ENCODE peak calls at places on chromosomes 12 and 14, in six cellular contexts. One of them, this sample, is unnamed. For H3K27me3, the result is how much of the 10 kb centered on the place peaks cover.

GRCh38 chr12:80142640-80143039 is 43.3 kb downstream of the OTOGL start:
- DNase-seq in fibroblast of lung: no peak
- DNase-seq in trophoblast cell: no peak
- DNase-seq in mesenchymal stem cell: no peak
- DNase-seq in HCT116: no peak
- DNase-seq in neuronal stem cell: no peak
- DNase-seq in this sample: no peak

GRCh38 chr12:107610030-107610859 is 75.4 kb upstream of the PWP1 start:
- DNase-seq in fibroblast of lung: peak
- DNase-seq in trophoblast cell: peak
- DNase-seq in mesenchymal stem cell: peak
- DNase-seq in HCT116: no peak
- DNase-seq in neuronal stem cell: peak
- DNase-seq in this sample: no peak

GRCh38 chr12:120962487-120963054 is 15.8 kb upstream of the HNF1A start:
- DNase-seq in fibroblast of lung: no peak
- DNase-seq in trophoblast cell: no peak
- DNase-seq in mesenchymal stem cell: no peak
- DNase-seq in HCT116: no peak
- DNase-seq in neuronal stem cell: no peak
- DNase-seq in this sample: peak

GRCh38 chr12:98373019-98373554 is 142.3 kb upstream of the TMPO start:
- DNase-seq in fibroblast of lung: peak
- DNase-seq in trophoblast cell: peak
- DNase-seq in mesenchymal stem cell: peak
- DNase-seq in HCT116: peak
- DNase-seq in neuronal stem cell: peak
- DNase-seq in this sample: no peak

GRCh38 chr14:92783813-92784431 is 10.2 kb upstream of the GOLGA5 start:
- DNase-seq in fibroblast of lung: peak
- DNase-seq in trophoblast cell: peak
- DNase-seq in mesenchymal stem cell: peak
- DNase-seq in HCT116: peak
- DNase-seq in neuronal stem cell: peak
- DNase-seq in this sample: no peak

GRCh38 chr14:60723218-60724079 is 702 bp downstream of the SIX4 start:
- DNase-seq in fibroblast of lung: peak
- DNase-seq in trophoblast cell: peak
- DNase-seq in mesenchymal stem cell: peak
- DNase-seq in HCT116: no peak
- DNase-seq in neuronal stem cell: peak
- DNase-seq in this sample: no peak

GRCh38 chr14:73712071-73712506 is 2.1 kb downstream of the PNMA1 start:
- DNase-seq in fibroblast of lung: no peak
- DNase-seq in trophoblast cell: no peak
- DNase-seq in mesenchymal stem cell: peak
- DNase-seq in HCT116: no peak
- DNase-seq in neuronal stem cell: no peak
- DNase-seq in this sample: no peak

GRCh38 chr14:50062438-50063039 is 53.8 kb downstream of the VCPKMT start:
- DNase-seq in fibroblast of lung: peak
- DNase-seq in trophoblast cell: peak
- DNase-seq in mesenchymal stem cell: peak
- DNase-seq in HCT116: peak
- DNase-seq in neuronal stem cell: no peak
- DNase-seq in this sample: peak

GRCh38 chr12:15163001-15163400 is 58.2 kb downstream of the RERG start:
- DNase-seq in fibroblast of lung: no peak
- DNase-seq in trophoblast cell: no peak
- DNase-seq in mesenchymal stem cell: no peak
- DNase-seq in HCT116: no peak
- DNase-seq in neuronal stem cell: no peak
- DNase-seq in this sample: no peak

GRCh38 chr14:104076743-104077142 is 8.8 kb upstream of the ASPG start:
- DNase-seq in fibroblast of lung: no peak
- DNase-seq in trophoblast cell: no peak
- DNase-seq in mesenchymal stem cell: no peak
- DNase-seq in HCT116: no peak
- DNase-seq in neuronal stem cell: no peak
- DNase-seq in this sample: no peak

GRCh38 chr14:74459289-74459946 is 33.4 kb upstream of the SYNDIG1L start:
- DNase-seq in fibroblast of lung: peak
- DNase-seq in trophoblast cell: peak
- DNase-seq in mesenchymal stem cell: peak
- DNase-seq in HCT116: no peak
- DNase-seq in neuronal stem cell: peak
- DNase-seq in this sample: no peak

GRCh38 chr12:83826112-83826511 is 1086.5 kb downstream of the SLC6A15 start:
- DNase-seq in fibroblast of lung: peak
- DNase-seq in trophoblast cell: peak
- DNase-seq in mesenchymal stem cell: peak
- DNase-seq in HCT116: peak
- DNase-seq in neuronal stem cell: peak
- DNase-seq in this sample: no peak

GRCh38 chr12:63047146-63047545 is 103.9 kb downstream of the AVPR1A start:
- DNase-seq in fibroblast of lung: no peak
- DNase-seq in trophoblast cell: no peak
- DNase-seq in mesenchymal stem cell: no peak
- DNase-seq in HCT116: no peak
- DNase-seq in neuronal stem cell: no peak
- DNase-seq in this sample: no peak

GRCh38 chr12:92292016-92292415 is 146.4 kb upstream of the BTG1 start:
- DNase-seq in fibroblast of lung: peak
- DNase-seq in trophoblast cell: peak
- DNase-seq in mesenchymal stem cell: peak
- DNase-seq in HCT116: no peak
- DNase-seq in neuronal stem cell: no peak
- DNase-seq in this sample: no peak

GRCh38 chr12:124713041-124713435 is 145.6 kb upstream of the NCOR2 start:
- DNase-seq in fibroblast of lung: no peak
- DNase-seq in trophoblast cell: peak
- DNase-seq in mesenchymal stem cell: no peak
- DNase-seq in HCT116: no peak
- DNase-seq in neuronal stem cell: no peak
- DNase-seq in this sample: no peak

GRCh38 chr12:120061815-120062214 is 54.7 kb downstream of the RAB35 start:
- DNase-seq in fibroblast of lung: no peak
- DNase-seq in trophoblast cell: no peak
- DNase-seq in mesenchymal stem cell: no peak
- DNase-seq in HCT116: no peak
- DNase-seq in neuronal stem cell: no peak
- DNase-seq in this sample: no peak

GRCh38 chr12:59486827-59487226 is 109.0 kb upstream of the SLC16A7 start:
- DNase-seq in fibroblast of lung: no peak
- DNase-seq in trophoblast cell: no peak
- DNase-seq in mesenchymal stem cell: no peak
- DNase-seq in HCT116: no peak
- DNase-seq in neuronal stem cell: no peak
- DNase-seq in this sample: no peak

GRCh38 chr12:43835656-43836454 is at the start of gene TMEM117:
- DNase-seq in fibroblast of lung: peak
- DNase-seq in trophoblast cell: peak
- DNase-seq in mesenchymal stem cell: peak
- DNase-seq in HCT116: no peak
- DNase-seq in neuronal stem cell: peak
- DNase-seq in this sample: no peak

GRCh38 chr14:56125772-56126411 is 7.7 kb downstream of the PELI2 start:
- DNase-seq in fibroblast of lung: no peak
- DNase-seq in trophoblast cell: no peak
- DNase-seq in mesenchymal stem cell: no peak
- DNase-seq in HCT116: no peak
- DNase-seq in neuronal stem cell: no peak
- DNase-seq in this sample: no peak

GRCh38 chr14:96088131-96088880 is 49.1 kb downstream of the C14orf132 start:
- DNase-seq in fibroblast of lung: no peak
- DNase-seq in trophoblast cell: no peak
- DNase-seq in mesenchymal stem cell: no peak
- DNase-seq in HCT116: no peak
- DNase-seq in neuronal stem cell: no peak
- DNase-seq in this sample: no peak

GRCh38 chr14:77660754-77661153 is 44.3 kb upstream of the SPTLC2 start:
- DNase-seq in fibroblast of lung: no peak
- DNase-seq in trophoblast cell: no peak
- DNase-seq in mesenchymal stem cell: no peak
- DNase-seq in HCT116: no peak
- DNase-seq in neuronal stem cell: peak
- DNase-seq in this sample: no peak

GRCh38 chr12:4938900-4939299 is 29.2 kb downstream of the KCNA1 start:
- DNase-seq in fibroblast of lung: no peak
- DNase-seq in trophoblast cell: no peak
- DNase-seq in mesenchymal stem cell: no peak
- DNase-seq in HCT116: no peak
- DNase-seq in neuronal stem cell: no peak
- DNase-seq in this sample: peak
- H3K27me3 ChIP-seq in fibroblast of lung: under half
- H3K27me3 ChIP-seq in trophoblast cell: under half
- H3K27me3 ChIP-seq in mesenchymal stem cell: under half
- H3K27me3 ChIP-seq in HCT116: half or more
- H3K27me3 ChIP-seq in neuronal stem cell: under half
- H3K27me3 ChIP-seq in this sample: under half

GRCh38 chr12:31710021-31710818 is 18.6 kb downstream of the AMN1 start:
- DNase-seq in fibroblast of lung: no peak
- DNase-seq in trophoblast cell: no peak
- DNase-seq in mesenchymal stem cell: no peak
- DNase-seq in HCT116: no peak
- DNase-seq in neuronal stem cell: no peak
- DNase-seq in this sample: no peak

GRCh38 chr12:31712877-31713276 is 15.9 kb downstream of the AMN1 start:
- DNase-seq in fibroblast of lung: no peak
- DNase-seq in trophoblast cell: no peak
- DNase-seq in mesenchymal stem cell: no peak
- DNase-seq in HCT116: no peak
- DNase-seq in neuronal stem cell: no peak
- DNase-seq in this sample: no peak

GRCh38 chr12:31714406-31715271 is 14.2 kb downstream of the AMN1 start:
- DNase-seq in fibroblast of lung: no peak
- DNase-seq in trophoblast cell: no peak
- DNase-seq in mesenchymal stem cell: no peak
- DNase-seq in HCT116: no peak
- DNase-seq in neuronal stem cell: no peak
- DNase-seq in this sample: no peak

DNA sequence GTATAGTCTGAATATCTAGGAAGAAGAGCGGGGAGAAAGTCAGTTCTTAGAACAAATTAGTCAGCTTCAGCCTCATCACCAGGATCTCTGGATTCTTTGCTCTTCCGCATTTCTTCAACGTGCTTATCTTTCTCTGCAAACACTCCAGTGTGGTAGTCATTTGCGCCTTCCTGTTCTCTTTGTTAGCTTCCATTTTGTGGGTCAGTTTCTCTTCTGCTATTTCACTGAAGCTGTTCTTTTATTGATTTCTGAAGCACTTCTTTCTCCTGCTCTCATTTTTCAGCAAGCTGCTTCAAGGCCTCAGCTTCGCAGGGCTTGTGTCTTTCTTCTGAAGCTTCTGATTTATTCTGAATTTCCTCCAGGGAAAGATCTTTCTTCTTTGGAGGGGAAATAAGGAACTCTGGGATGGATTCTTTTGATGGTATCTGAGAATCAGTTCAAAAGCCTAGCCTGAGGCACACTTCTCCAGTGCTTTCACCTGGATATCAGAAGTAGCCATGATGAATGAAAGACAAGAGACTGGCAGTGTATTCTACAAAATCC is 13.5 kb downstream of the AMN1 start:
- DNase-seq in fibroblast of lung: peak
- DNase-seq in trophoblast cell: peak
- DNase-seq in mesenchymal stem cell: peak
- DNase-seq in HCT116: no peak
- DNase-seq in neuronal stem cell: no peak
- DNase-seq in this sample: no peak
- H3K4me2 ChIP-seq in fibroblast of lung: no peak
- H3K4me2 ChIP-seq in trophoblast cell: peak
- H3K4me2 ChIP-seq in mesenchymal stem cell: no peak
- H3K4me2 ChIP-seq in HCT116: no peak
- H3K4me2 ChIP-seq in neuronal stem cell: no peak
- H3K4me2 ChIP-seq in this sample: no peak

DNA sequence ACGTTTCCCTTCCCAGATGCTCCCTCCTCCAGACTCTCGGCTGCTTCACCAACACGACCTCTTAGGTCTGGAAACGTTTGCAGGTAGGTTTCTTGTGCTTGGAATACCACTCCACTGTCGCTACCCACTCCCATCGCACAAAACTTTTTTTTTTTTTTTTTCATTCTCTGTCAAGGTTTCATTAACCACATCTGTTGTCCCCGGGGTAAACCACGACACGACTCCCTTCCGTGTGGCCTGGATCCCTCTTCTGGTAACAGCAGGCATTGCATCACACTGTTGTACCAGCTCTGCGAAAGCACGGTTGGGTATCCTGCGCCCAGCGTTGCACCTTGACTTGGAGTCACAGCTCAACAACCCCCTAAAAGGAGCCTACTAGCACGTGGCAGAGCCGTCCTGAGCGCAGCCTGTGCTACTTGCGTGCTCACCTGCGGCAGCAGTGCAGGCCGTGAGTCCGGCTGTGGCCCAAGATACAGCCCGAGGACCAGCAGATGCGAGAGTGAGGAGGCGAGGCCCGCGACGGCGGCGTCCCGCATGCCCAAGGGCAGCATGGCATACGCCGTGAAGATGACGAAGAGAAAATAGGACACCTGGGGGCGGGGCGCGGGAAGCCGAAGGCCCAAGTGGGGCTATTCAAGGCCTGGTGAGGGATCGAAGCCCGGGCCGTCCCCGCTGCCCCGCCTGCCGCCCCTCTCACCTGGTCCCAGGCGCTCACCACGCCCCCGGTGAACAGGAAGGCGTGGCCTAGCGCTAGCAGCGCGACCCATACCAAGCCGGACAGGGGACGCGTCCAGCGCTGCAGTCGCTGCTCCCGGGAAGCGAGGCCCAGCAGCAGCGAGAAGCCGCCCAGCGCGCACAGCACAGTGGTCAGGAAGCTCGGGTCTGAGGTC is 2.5 kb downstream of the ADCY4 start:
- DNase-seq in fibroblast of lung: peak
- DNase-seq in trophoblast cell: peak
- DNase-seq in mesenchymal stem cell: peak
- DNase-seq in HCT116: no peak
- DNase-seq in neuronal stem cell: no peak
- DNase-seq in this sample: no peak
- H3K27me3 ChIP-seq in fibroblast of lung: under half
- H3K27me3 ChIP-seq in trophoblast cell: under half
- H3K27me3 ChIP-seq in mesenchymal stem cell: under half
- H3K27me3 ChIP-seq in HCT116: under half
- H3K27me3 ChIP-seq in neuronal stem cell: under half
- H3K27me3 ChIP-seq in this sample: under half

GRCh38 chr14:93880025-93880820 is 46.9 kb upstream of the FAM181A start:
- DNase-seq in fibroblast of lung: no peak
- DNase-seq in trophoblast cell: no peak
- DNase-seq in mesenchymal stem cell: no peak
- DNase-seq in HCT116: no peak
- DNase-seq in neuronal stem cell: no peak
- DNase-seq in this sample: no peak
- H3K4me2 ChIP-seq in fibroblast of lung: no peak
- H3K4me2 ChIP-seq in trophoblast cell: no peak
- H3K4me2 ChIP-seq in mesenchymal stem cell: peak
- H3K4me2 ChIP-seq in HCT116: no peak
- H3K4me2 ChIP-seq in neuronal stem cell: no peak
- H3K4me2 ChIP-seq in this sample: peak

This sample was measured in keratinocyte.